ENCODE peak calls at places on chromosomes 6 and 20, in seven cellular contexts. T is heart left ventricle; X is activated CD8-positive, alpha-beta T cell treated with anti-CD3 and anti-CD28 coated beads for 36 hours; Y is adrenal gland; S is SHP77; C is HTR-8/SVneo; Q is stimulated activated CD8-positive, alpha-beta memory T cell treated with anti-CD3 and anti-CD28 coated beads, Interleukin-4, amount 100 ng/mL, for 1 hour. B is an unnamed sample.

GRCh38 chr6:88683734-88684133 is 279.7 kb downstream of the RNGTT start:
- DNase-seq in Q (no peak), Y (no peak), X (no peak), S (no peak), C (no peak), T (no peak), B (no peak)

GRCh38 chr6:127483399-127484055 is 24.3 kb upstream of the KIAA0408 start:
- DNase-seq in X (no peak), T (no peak), C (no peak), S (no peak), Y (no peak), Q (no peak), B (no peak)

GRCh38 chr6:137711929-137712328 is 155.1 kb upstream of the TNFAIP3 start:
- DNase-seq in X (no peak), S (no peak), Q (no peak), Y (no peak), C (no peak), T (no peak), B (no peak)

GRCh38 chr6:120211955-120212792 is 862.6 kb upstream of the MAN1A1 start:
- DNase-seq in T (no peak), S (no peak), X (no peak), Y (no peak), Q (no peak), C (no peak), B (no peak)

GRCh38 chr20:15018966-15019365 is 681.6 kb upstream of the FLRT3 start:
- DNase-seq in S (no peak), C (no peak), Y (no peak), T (no peak), Q (no peak), X (no peak), B (no peak)

GRCh38 chr20:63895886-63896135 is 885 bp downstream of the DNAJC5 start:
- DNase-seq in X (no peak), C (no peak), S (no peak), Q (no peak), Y (no peak), T (no peak), B (no peak)

GRCh38 chr6:1396952-1397868 is 7.8 kb downstream of the FOXF2 start:
- DNase-seq in Y (peak), Q (peak), S (peak), T (no peak), C (peak), X (peak), B (peak)

GRCh38 chr6:98921038-98921437 is 26.7 kb downstream of the FBXL4 start:
- DNase-seq in Y (no peak), X (no peak), T (no peak), Q (no peak), S (no peak), C (no peak), B (no peak)

GRCh38 chr6:22025468-22026159 is 271.2 kb downstream of the PRL start:
- DNase-seq in Y (peak), X (peak), S (peak), C (no peak), T (no peak), Q (no peak), B (peak)

GRCh38 chr6:135946674-135947073 is 95.2 kb downstream of the PDE7B start:
- DNase-seq in S (no peak), Q (no peak), X (no peak), Y (no peak), C (no peak), T (no peak), B (no peak)

GRCh38 chr6:7324520-7324919 is 11.5 kb upstream of the SSR1 start:
- DNase-seq in Y (peak), Q (no peak), S (no peak), X (no peak), T (no peak), C (no peak), B (peak)

GRCh38 chr20:35652641-35653429 is 11.9 kb downstream of the CPNE1 start:
- DNase-seq in Q (no peak), Y (no peak), C (no peak), T (no peak), X (no peak), S (no peak), B (no peak)

GRCh38 chr6:157210954-157211353 is 112.4 kb downstream of the TMEM242 start:
- DNase-seq in Q (no peak), T (no peak), S (no peak), X (no peak), Y (no peak), C (no peak), B (no peak)

GRCh38 chr6:147218797-147219196 is 14.6 kb downstream of the STXBP5 start:
- DNase-seq in Y (no peak), C (no peak), Q (no peak), S (no peak), X (no peak), T (no peak), B (no peak)

GRCh38 chr6:131023834-131024504 is 39.1 kb downstream of the EPB41L2 start:
- DNase-seq in Q (no peak), X (no peak), T (no peak), S (no peak), C (peak), Y (no peak), B (no peak)

B was measured in GDM1.